ENCODE peak calls at places on chromosomes 7 and 10, in seven cellular contexts. Z, G, H, I, Y, D and Q are unnamed samples.

GRCh38 chr10:71771821-71772617 is 1.3 kb downstream of the VSIR start:
- DNase-seq in Z (peak; percentile 32), I (no peak), H (peak; percentile 79), Y (peak; percentile 67), D (no peak), G (peak; percentile 40), Q (peak; percentile 75)

GRCh38 chr10:15439381-15439837 is 68.3 kb upstream of the FAM171A1 start:
- DNase-seq in H (no peak), I (peak; percentile 51), Z (peak; percentile 62), Y (peak; percentile 37), G (no peak), D (no peak), Q (no peak)

GRCh38 chr7:79272066-79272669 is 181.3 kb downstream of the MAGI2 start:
- DNase-seq in H (peak; percentile 39), Z (peak; percentile 55), D (no peak), G (peak; percentile 18), Y (peak; percentile 13), I (peak; percentile 41), Q (peak; percentile 45)

GRCh38 chr10:93703066-93703465 is 674 bp upstream of the FRA10AC1 start:
- DNase-seq in H (no peak), G (no peak), I (peak; percentile 13), Z (no peak), Y (no peak), D (no peak), Q (peak; percentile 32)

GRCh38 chr10:34768261-34768971 is 46.7 kb downstream of the PARD3 start:
- DNase-seq in H (no peak), Y (no peak), G (peak; percentile 44), Z (no peak), D (no peak), I (no peak), Q (no peak)

GRCh38 chr7:140036224-140036651 is 26.5 kb downstream of the PARP12 start:
- DNase-seq in Z (no peak), H (no peak), I (peak; percentile 88), G (no peak), D (peak; percentile 17), Y (no peak), Q (peak; percentile 85)

GRCh38 chr7:102089175-102090098 is 197.2 kb upstream of the SH2B2 start:
- DNase-seq in Y (no peak), D (no peak), Z (no peak), H (no peak), G (no peak), I (no peak), Q (no peak)

GRCh38 chr7:145168427-145168826 is 332.6 kb upstream of the TPK1 start:
- DNase-seq in D (no peak), Z (no peak), I (no peak), G (no peak), H (no peak), Y (no peak), Q (no peak)

GRCh38 chr10:60048146-60048545 is 141.8 kb upstream of the CCDC6 start:
- DNase-seq in Y (no peak), D (no peak), I (peak; percentile 6), H (peak; percentile 18), Z (peak; percentile 18), G (no peak), Q (no peak)

GRCh38 chr10:32530231-32530630 is 84.3 kb downstream of the CCDC7 start:
- DNase-seq in Y (no peak), I (no peak), D (no peak), H (no peak), Z (no peak), G (no peak), Q (no peak)

GRCh38 chr7:108406474-108406873 is 49.8 kb downstream of the NRCAM start:
- DNase-seq in Y (no peak), H (no peak), G (no peak), D (no peak), I (no peak), Z (no peak), Q (no peak)

GRCh38 chr7:44382459-44383300 is 57.3 kb upstream of the CAMK2B start:
- DNase-seq in G (no peak), D (no peak), Y (no peak), Z (no peak), H (no peak), I (no peak), Q (no peak)

GRCh38 chr7:156777364-156778069 is 115.5 kb downstream of the LMBR1 start:
- DNase-seq in Y (no peak), D (no peak), H (no peak), Z (no peak), G (no peak), I (peak; percentile 22), Q (no peak)

GRCh38 chr7:120110169-120110568 is 162.8 kb upstream of the KCND2 start:
- DNase-seq in Z (no peak), D (no peak), G (no peak), I (no peak), Y (no peak), H (no peak), Q (no peak)

GRCh38 chr7:44290250-44290616 is 35.2 kb downstream of the CAMK2B start:
- DNase-seq in D (no peak), Y (no peak), H (no peak), G (no peak), I (peak; percentile 73), Z (no peak), Q (no peak)

GRCh38 chr7:79820387-79820786 is 314.2 kb upstream of the GNAI1 start:
- DNase-seq in D (no peak), H (no peak), G (no peak), Z (peak; percentile 42), I (peak; percentile 52), Y (no peak), Q (no peak)

GRCh38 chr7:107147464-107148214 is 21.2 kb upstream of the HBP1 start:
- DNase-seq in Y (peak; percentile 57), G (peak; percentile 39), D (no peak), I (peak; percentile 51), H (peak; percentile 34), Z (peak; percentile 69), Q (peak; percentile 55)

GRCh38 chr7:54664235-54665228 is 94.5 kb downstream of the SEC61G start:
- DNase-seq in Z (peak; percentile 34), D (no peak), H (no peak), I (peak; percentile 97), G (peak; percentile 67), Y (peak; percentile 16), Q (peak; percentile 38)

GRCh38 chr10:29834990-29835569 is 200.3 kb upstream of the SVIL start:
- DNase-seq in D (no peak), Y (no peak), H (no peak), Z (no peak), G (no peak), I (no peak), Q (no peak)

GRCh38 chr10:76327441-76327840 is 896.0 kb downstream of the LRMDA start:
- DNase-seq in D (no peak), G (no peak), I (no peak), Z (no peak), H (no peak), Y (no peak), Q (no peak)

GRCh38 chr10:76319666-76320065 is 888.2 kb downstream of the LRMDA start:
- DNase-seq in Y (no peak), Z (no peak), I (no peak), H (no peak), D (no peak), G (no peak), Q (no peak)

GRCh38 chr10:76328348-76328747 is 896.9 kb downstream of the LRMDA start:
- DNase-seq in I (no peak), Z (no peak), G (no peak), H (no peak), Y (no peak), D (no peak), Q (no peak)

GRCh38 chr10:76329891-76330575 is 898.6 kb downstream of the LRMDA start:
- DNase-seq in I (no peak), Z (peak; percentile 57), H (no peak), G (peak; percentile 15), Y (no peak), D (no peak), Q (no peak)

DNA sequence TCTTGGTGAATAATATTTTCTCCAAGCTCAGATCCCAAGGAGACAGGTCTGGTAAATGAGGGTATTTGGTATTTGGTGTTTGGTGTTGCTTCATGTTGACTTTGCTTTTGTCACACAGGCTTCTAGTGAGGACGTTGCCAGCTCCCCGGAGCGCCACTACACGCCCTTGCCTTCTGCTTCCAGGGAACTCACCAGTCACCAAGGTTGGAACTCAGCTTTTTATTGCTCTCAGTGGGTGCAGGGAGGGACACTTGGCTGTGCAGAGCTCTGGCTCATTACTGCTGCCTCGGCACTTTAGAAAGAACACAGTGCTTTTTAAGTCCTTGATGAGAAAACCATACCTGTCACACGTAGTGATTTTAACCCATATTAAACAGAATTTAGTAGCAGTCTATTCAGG is 892.9 kb downstream of the LRMDA start:
- DNase-seq in Z (no peak), H (no peak), Y (no peak), I (no peak), G (no peak), D (no peak), Q (no peak)
- TF ChIP-seq MAX in Z (no peak), H (no peak), Y (no peak), I (no peak), G (no peak), D (no peak), Q (no peak)

GRCh38 chr10:30967654-30968421 is 63.8 kb downstream of the ZNF438 start:
- DNase-seq in Z (peak; percentile 77), H (no peak), D (no peak), Y (no peak), G (no peak), I (no peak), Q (no peak)
- H3K4me3 ChIP-seq in Z (no peak overlapping the region), H (no peak overlapping the region), D (no peak overlapping the region), Y (no peak overlapping the region), G (no peak overlapping the region), I (no peak overlapping the region), Q (no peak overlapping the region)

DNA sequence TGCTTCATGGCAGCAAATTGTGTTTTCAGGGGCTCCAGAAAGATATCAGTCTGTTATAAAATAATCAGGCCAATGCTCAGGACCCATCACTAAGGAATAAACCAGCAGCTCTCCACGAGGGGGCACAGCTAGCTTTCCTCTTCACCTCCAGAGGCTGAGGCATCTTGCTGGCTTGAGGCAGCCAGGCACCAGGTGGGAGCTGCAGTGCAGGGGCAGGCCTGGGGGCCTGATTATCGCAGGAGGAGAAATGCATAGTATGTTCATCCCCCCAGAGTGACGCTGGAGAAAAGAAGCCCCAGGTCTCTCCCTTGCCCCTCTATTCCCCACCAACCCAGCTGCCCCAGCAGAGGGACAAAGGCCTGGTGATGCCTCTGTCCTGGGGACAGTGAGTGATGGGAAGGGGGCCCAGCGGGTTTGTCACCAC is 128.3 kb upstream of the FAM20C start:
- DNase-seq in H (peak; percentile 21), Z (peak; percentile 49), I (peak; percentile 78), Y (peak; percentile 39), D (no peak), G (peak; percentile 18), Q (peak; percentile 70)
- TF ChIP-seq MAX in H (no peak), Z (no peak), I (no peak), Y (no peak), D (no peak), G (no peak), Q (no peak)

GRCh38 chr7:130943981-130944380 is 210.0 kb upstream of the KLF14 start:
- DNase-seq in G (no peak), Y (no peak), Z (no peak), I (no peak), H (no peak), D (no peak), Q (no peak)
- H3K4me3 ChIP-seq in G (peak overlapping the region; percentile 52), Y (no peak overlapping the region), Z (peak overlapping the region; percentile 87), I (no peak overlapping the region), H (no peak overlapping the region), D (peak overlapping the region; percentile 39), Q (no peak overlapping the region)

GRCh38 chr10:97372233-97372875 is 28.8 kb downstream of the RRP12 start:
- DNase-seq in I (no peak), D (no peak), H (no peak), Z (no peak), G (no peak), Y (no peak), Q (no peak)
- TF ChIP-seq MAX in I (no peak), D (no peak), H (no peak), Z (no peak), G (no peak), Y (no peak), Q (no peak)

GRCh38 chr10:62632071-62632809 is 172.3 kb upstream of the ADO start:
- DNase-seq in G (no peak), D (peak; percentile 80), Y (no peak), Z (no peak), I (no peak), H (no peak), Q (peak; percentile 90)
- H3K4me3 ChIP-seq in G (no peak overlapping the region), D (peak overlapping the region; percentile 1), Y (no peak overlapping the region), Z (no peak overlapping the region), I (no peak overlapping the region), H (no peak overlapping the region), Q (peak overlapping the region; percentile 44)